ENCODE peak calls at places on chromosomes 6 and 20, in eight cellular contexts. One of them, this sample, is unnamed.

GRCh38 chr6:37653229-37653628 is 44.5 kb downstream of the MDGA1 start:
- DNase-seq in AG04450: no peak
- DNase-seq in CD8-positive, alpha-beta T cell: no peak
- DNase-seq in brain microvascular endothelial cell: no peak
- DNase-seq in esophagus squamous epithelium: no peak
- DNase-seq in psoas muscle: no peak
- DNase-seq in GM23338: no peak
- DNase-seq in heart right ventricle: no peak
- DNase-seq in this sample: no peak

GRCh38 chr6:69732640-69733039 is 64.2 kb downstream of the LMBRD1 start:
- DNase-seq in brain microvascular endothelial cell: no peak
- DNase-seq in GM23338: no peak
- DNase-seq in esophagus squamous epithelium: no peak
- DNase-seq in CD8-positive, alpha-beta T cell: no peak
- DNase-seq in psoas muscle: no peak
- DNase-seq in heart right ventricle: no peak
- DNase-seq in AG04450: no peak
- DNase-seq in this sample: no peak

GRCh38 chr20:25437153-25437581 is 29.7 kb downstream of the GINS1 start:
- DNase-seq in GM23338: peak; percentile 87
- DNase-seq in AG04450: no peak
- DNase-seq in CD8-positive, alpha-beta T cell: no peak
- DNase-seq in esophagus squamous epithelium: no peak
- DNase-seq in brain microvascular endothelial cell: no peak
- DNase-seq in psoas muscle: no peak
- DNase-seq in heart right ventricle: no peak
- DNase-seq in this sample: no peak

GRCh38 chr6:158536891-158537798 is 22.7 kb upstream of the TMEM181 start:
- DNase-seq in brain microvascular endothelial cell: no peak
- DNase-seq in AG04450: no peak
- DNase-seq in esophagus squamous epithelium: no peak
- DNase-seq in GM23338: peak; percentile 80
- DNase-seq in heart right ventricle: no peak
- DNase-seq in CD8-positive, alpha-beta T cell: peak; percentile 48
- DNase-seq in psoas muscle: no peak
- DNase-seq in this sample: no peak

GRCh38 chr20:19211661-19212523 is 550 bp upstream of the SLC24A3 start:
- DNase-seq in heart right ventricle: peak; percentile 29
- DNase-seq in AG04450: no peak
- DNase-seq in psoas muscle: peak; percentile 70
- DNase-seq in CD8-positive, alpha-beta T cell: no peak
- DNase-seq in brain microvascular endothelial cell: no peak
- DNase-seq in esophagus squamous epithelium: no peak
- DNase-seq in GM23338: peak; percentile 73
- DNase-seq in this sample: no peak

GRCh38 chr20:56359212-56360132 is 698 bp downstream of the FAM210B start:
- DNase-seq in esophagus squamous epithelium: no peak
- DNase-seq in heart right ventricle: peak; percentile 61
- DNase-seq in brain microvascular endothelial cell: peak; percentile 69
- DNase-seq in psoas muscle: peak; percentile 78
- DNase-seq in CD8-positive, alpha-beta T cell: no peak
- DNase-seq in GM23338: peak; percentile 54
- DNase-seq in AG04450: peak; percentile 26
- DNase-seq in this sample: no peak

GRCh38 chr6:21189721-21190120 is 403.8 kb upstream of the SOX4 start:
- DNase-seq in AG04450: no peak
- DNase-seq in heart right ventricle: no peak
- DNase-seq in GM23338: no peak
- DNase-seq in brain microvascular endothelial cell: no peak
- DNase-seq in CD8-positive, alpha-beta T cell: no peak
- DNase-seq in esophagus squamous epithelium: no peak
- DNase-seq in psoas muscle: no peak
- DNase-seq in this sample: no peak

GRCh38 chr20:24983896-24984295 is 8.7 kb downstream of the APMAP start:
- DNase-seq in psoas muscle: no peak
- DNase-seq in GM23338: no peak
- DNase-seq in esophagus squamous epithelium: no peak
- DNase-seq in AG04450: no peak
- DNase-seq in brain microvascular endothelial cell: no peak
- DNase-seq in heart right ventricle: no peak
- DNase-seq in CD8-positive, alpha-beta T cell: no peak
- DNase-seq in this sample: no peak

GRCh38 chr6:63904844-63905243 is 269.2 kb downstream of the PHF3 start:
- DNase-seq in esophagus squamous epithelium: no peak
- DNase-seq in CD8-positive, alpha-beta T cell: no peak
- DNase-seq in brain microvascular endothelial cell: peak; percentile 24
- DNase-seq in heart right ventricle: no peak
- DNase-seq in AG04450: no peak
- DNase-seq in psoas muscle: no peak
- DNase-seq in GM23338: no peak
- DNase-seq in this sample: no peak

GRCh38 chr6:149636116-149636515 is 12.4 kb downstream of the KATNA1 start:
- DNase-seq in GM23338: peak; percentile 41
- DNase-seq in CD8-positive, alpha-beta T cell: no peak
- DNase-seq in AG04450: peak; percentile 10
- DNase-seq in psoas muscle: no peak
- DNase-seq in heart right ventricle: no peak
- DNase-seq in brain microvascular endothelial cell: peak; percentile 28
- DNase-seq in esophagus squamous epithelium: no peak
- DNase-seq in this sample: no peak

GRCh38 chr6:67757465-67758033 is 877.5 kb upstream of the ADGRB3 start:
- DNase-seq in brain microvascular endothelial cell: no peak
- DNase-seq in AG04450: no peak
- DNase-seq in GM23338: no peak
- DNase-seq in CD8-positive, alpha-beta T cell: no peak
- DNase-seq in psoas muscle: no peak
- DNase-seq in esophagus squamous epithelium: no peak
- DNase-seq in heart right ventricle: no peak
- DNase-seq in this sample: no peak

GRCh38 chr20:33744773-33745385 is 13.1 kb downstream of the ZNF341 start:
- DNase-seq in GM23338: no peak
- DNase-seq in brain microvascular endothelial cell: no peak
- DNase-seq in psoas muscle: no peak
- DNase-seq in AG04450: no peak
- DNase-seq in CD8-positive, alpha-beta T cell: no peak
- DNase-seq in heart right ventricle: no peak
- DNase-seq in esophagus squamous epithelium: no peak
- DNase-seq in this sample: no peak

GRCh38 chr6:35568967-35569606 is 56.4 kb upstream of the TULP1 start:
- DNase-seq in heart right ventricle: peak; percentile 40
- DNase-seq in brain microvascular endothelial cell: no peak
- DNase-seq in CD8-positive, alpha-beta T cell: peak; percentile 62
- DNase-seq in AG04450: no peak
- DNase-seq in psoas muscle: peak; percentile 91
- DNase-seq in esophagus squamous epithelium: no peak
- DNase-seq in GM23338: peak; percentile 72
- DNase-seq in this sample: no peak

GRCh38 chr20:59084041-59084841 is 41.7 kb upstream of the PRELID3B start:
- DNase-seq in AG04450: no peak
- DNase-seq in GM23338: no peak
- DNase-seq in psoas muscle: peak; percentile 54
- DNase-seq in CD8-positive, alpha-beta T cell: no peak
- DNase-seq in heart right ventricle: peak; percentile 56
- DNase-seq in esophagus squamous epithelium: no peak
- DNase-seq in brain microvascular endothelial cell: no peak
- DNase-seq in this sample: no peak

GRCh38 chr6:168390746-168391400 is 50.1 kb upstream of the SMOC2 start:
- DNase-seq in GM23338: no peak
- DNase-seq in esophagus squamous epithelium: no peak
- DNase-seq in CD8-positive, alpha-beta T cell: no peak
- DNase-seq in psoas muscle: no peak
- DNase-seq in AG04450: no peak
- DNase-seq in heart right ventricle: no peak
- DNase-seq in brain microvascular endothelial cell: no peak
- DNase-seq in this sample: no peak

GRCh38 chr20:45268531-45268930 is 14.2 kb upstream of the SLPI start:
- DNase-seq in psoas muscle: no peak
- DNase-seq in AG04450: no peak
- DNase-seq in brain microvascular endothelial cell: no peak
- DNase-seq in heart right ventricle: no peak
- DNase-seq in esophagus squamous epithelium: no peak
- DNase-seq in CD8-positive, alpha-beta T cell: no peak
- DNase-seq in GM23338: no peak
- DNase-seq in this sample: no peak

GRCh38 chr20:35260426-35260825 is 17.5 kb downstream of the MMP24OS start:
- DNase-seq in CD8-positive, alpha-beta T cell: no peak
- DNase-seq in heart right ventricle: no peak
- DNase-seq in brain microvascular endothelial cell: no peak
- DNase-seq in psoas muscle: no peak
- DNase-seq in AG04450: no peak
- DNase-seq in GM23338: no peak
- DNase-seq in esophagus squamous epithelium: no peak
- DNase-seq in this sample: no peak

GRCh38 chr20:35269055-35269781 is 8.7 kb downstream of the MMP24OS start:
- DNase-seq in GM23338: peak; percentile 93
- DNase-seq in esophagus squamous epithelium: no peak
- DNase-seq in heart right ventricle: peak; percentile 63
- DNase-seq in CD8-positive, alpha-beta T cell: peak; percentile 66
- DNase-seq in brain microvascular endothelial cell: peak; percentile 71
- DNase-seq in psoas muscle: peak; percentile 76
- DNase-seq in AG04450: no peak
- DNase-seq in this sample: no peak

GRCh38 chr20:35267092-35267491 is 10.8 kb downstream of the MMP24OS start:
- DNase-seq in GM23338: no peak
- DNase-seq in CD8-positive, alpha-beta T cell: no peak
- DNase-seq in esophagus squamous epithelium: no peak
- DNase-seq in brain microvascular endothelial cell: no peak
- DNase-seq in psoas muscle: no peak
- DNase-seq in heart right ventricle: no peak
- DNase-seq in AG04450: no peak
- DNase-seq in this sample: no peak

GRCh38 chr20:35263609-35264223 is 14.2 kb downstream of the MMP24OS start:
- DNase-seq in heart right ventricle: no peak
- DNase-seq in AG04450: no peak
- DNase-seq in GM23338: no peak
- DNase-seq in esophagus squamous epithelium: no peak
- DNase-seq in CD8-positive, alpha-beta T cell: no peak
- DNase-seq in psoas muscle: no peak
- DNase-seq in brain microvascular endothelial cell: no peak
- DNase-seq in this sample: no peak

GRCh38 chr20:35264755-35265154 is 13.2 kb downstream of the MMP24OS start:
- DNase-seq in esophagus squamous epithelium: no peak
- DNase-seq in brain microvascular endothelial cell: no peak
- DNase-seq in heart right ventricle: no peak
- DNase-seq in psoas muscle: no peak
- DNase-seq in AG04450: no peak
- DNase-seq in GM23338: peak; percentile 59
- DNase-seq in CD8-positive, alpha-beta T cell: no peak
- DNase-seq in this sample: no peak
- TF ChIP-seq CTCF in esophagus squamous epithelium: no peak
- TF ChIP-seq CTCF in brain microvascular endothelial cell: peak; percentile 57
- TF ChIP-seq CTCF in heart right ventricle: peak; percentile 19
- TF ChIP-seq CTCF in psoas muscle: no peak
- TF ChIP-seq CTCF in AG04450: peak; percentile 38
- TF ChIP-seq CTCF in GM23338: peak; percentile 83
- TF ChIP-seq CTCF in CD8-positive, alpha-beta T cell: no peak
- TF ChIP-seq CTCF in this sample: peak; percentile 70

GRCh38 chr6:18276610-18277009 is 12.3 kb upstream of the DEK start:
- DNase-seq in GM23338: no peak
- DNase-seq in heart right ventricle: no peak
- DNase-seq in psoas muscle: no peak
- DNase-seq in esophagus squamous epithelium: no peak
- DNase-seq in brain microvascular endothelial cell: no peak
- DNase-seq in CD8-positive, alpha-beta T cell: no peak
- DNase-seq in AG04450: no peak
- DNase-seq in this sample: no peak
- H3K4me3 ChIP-seq in GM23338: peak overlapping the region; percentile 64
- H3K4me3 ChIP-seq in heart right ventricle: peak overlapping the region; percentile 56
- H3K4me3 ChIP-seq in psoas muscle: peak overlapping the region; percentile 77
- H3K4me3 ChIP-seq in esophagus squamous epithelium: peak overlapping the region; percentile 65
- H3K4me3 ChIP-seq in brain microvascular endothelial cell: no peak overlapping the region
- H3K4me3 ChIP-seq in CD8-positive, alpha-beta T cell: no peak overlapping the region
- H3K4me3 ChIP-seq in AG04450: peak overlapping the region; percentile 60
- H3K4me3 ChIP-seq in this sample: no peak overlapping the region

GRCh38 chr20:54263266-54263665 is 55.4 kb downstream of the PFDN4 start:
- DNase-seq in AG04450: peak; percentile 46
- DNase-seq in esophagus squamous epithelium: no peak
- DNase-seq in CD8-positive, alpha-beta T cell: no peak
- DNase-seq in GM23338: no peak
- DNase-seq in psoas muscle: no peak
- DNase-seq in brain microvascular endothelial cell: no peak
- DNase-seq in heart right ventricle: no peak
- DNase-seq in this sample: no peak

GRCh38 chr20:54272901-54273488 is 65.1 kb downstream of the PFDN4 start:
- DNase-seq in GM23338: peak; percentile 10
- DNase-seq in CD8-positive, alpha-beta T cell: no peak
- DNase-seq in psoas muscle: no peak
- DNase-seq in heart right ventricle: no peak
- DNase-seq in brain microvascular endothelial cell: no peak
- DNase-seq in esophagus squamous epithelium: no peak
- DNase-seq in AG04450: no peak
- DNase-seq in this sample: no peak

GRCh38 chr20:54266844-54267243 is 59.0 kb downstream of the PFDN4 start:
- DNase-seq in heart right ventricle: no peak
- DNase-seq in GM23338: no peak
- DNase-seq in AG04450: no peak
- DNase-seq in psoas muscle: no peak
- DNase-seq in brain microvascular endothelial cell: no peak
- DNase-seq in CD8-positive, alpha-beta T cell: no peak
- DNase-seq in esophagus squamous epithelium: no peak
- DNase-seq in this sample: no peak

GRCh38 chr20:54268941-54269340 is 61.1 kb downstream of the PFDN4 start:
- DNase-seq in AG04450: no peak
- DNase-seq in psoas muscle: no peak
- DNase-seq in esophagus squamous epithelium: no peak
- DNase-seq in GM23338: peak; percentile 64
- DNase-seq in CD8-positive, alpha-beta T cell: no peak
- DNase-seq in heart right ventricle: no peak
- DNase-seq in brain microvascular endothelial cell: no peak
- DNase-seq in this sample: no peak

DNA sequence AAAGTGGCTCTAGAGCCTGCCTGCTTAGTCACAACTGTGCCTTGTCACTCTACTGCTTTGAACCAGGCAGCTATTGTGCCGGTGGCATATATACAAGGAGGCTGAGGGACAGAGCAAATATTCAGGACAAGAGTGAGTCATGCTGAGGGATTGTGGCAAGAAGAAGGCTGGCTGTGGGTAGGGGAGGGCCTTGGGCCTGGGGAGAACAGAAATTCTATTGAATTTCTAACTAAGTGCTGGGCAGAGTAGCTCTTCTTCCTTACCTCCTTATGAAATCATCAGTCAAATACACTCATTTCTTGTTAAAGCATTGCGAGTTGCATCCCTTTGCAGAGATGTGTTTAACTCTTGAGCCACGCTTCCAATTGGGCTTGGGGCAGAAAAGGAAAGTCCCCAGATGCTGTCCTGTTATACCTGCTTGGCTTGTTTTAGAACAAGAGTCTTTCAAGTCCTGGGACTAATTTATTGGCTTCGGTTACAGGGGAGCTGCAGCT is 59.7 kb downstream of the PFDN4 start:
- DNase-seq in brain microvascular endothelial cell: no peak
- DNase-seq in AG04450: no peak
- DNase-seq in CD8-positive, alpha-beta T cell: no peak
- DNase-seq in psoas muscle: no peak
- DNase-seq in GM23338: peak; percentile 17
- DNase-seq in esophagus squamous epithelium: no peak
- DNase-seq in heart right ventricle: no peak
- DNase-seq in this sample: peak; percentile 60
- H3K27me3 ChIP-seq in brain microvascular endothelial cell: no peaks in the 10 kb centered on the region
- H3K27me3 ChIP-seq in AG04450: no peaks in the 10 kb centered on the region
- H3K27me3 ChIP-seq in CD8-positive, alpha-beta T cell: no peaks in the 10 kb centered on the region
- H3K27me3 ChIP-seq in psoas muscle: no peaks in the 10 kb centered on the region
- H3K27me3 ChIP-seq in GM23338: no peaks in the 10 kb centered on the region
- H3K27me3 ChIP-seq in esophagus squamous epithelium: no peaks in the 10 kb centered on the region
- H3K27me3 ChIP-seq in heart right ventricle: no peaks in the 10 kb centered on the region
- H3K27me3 ChIP-seq in this sample: no peaks in the 10 kb centered on the region

GRCh38 chr6:22828179-22829062 is 259.1 kb downstream of the HDGFL1 start:
- DNase-seq in brain microvascular endothelial cell: peak; percentile 97
- DNase-seq in psoas muscle: no peak
- DNase-seq in GM23338: peak; percentile 74
- DNase-seq in esophagus squamous epithelium: no peak
- DNase-seq in heart right ventricle: no peak
- DNase-seq in AG04450: peak; percentile 80
- DNase-seq in CD8-positive, alpha-beta T cell: no peak
- DNase-seq in this sample: peak; percentile 99
- TF ChIP-seq CTCF in brain microvascular endothelial cell: peak; percentile 84
- TF ChIP-seq CTCF in psoas muscle: peak; percentile 53
- TF ChIP-seq CTCF in GM23338: peak; percentile 86
- TF ChIP-seq CTCF in esophagus squamous epithelium: peak; percentile 24
- TF ChIP-seq CTCF in heart right ventricle: peak; percentile 72
- TF ChIP-seq CTCF in AG04450: peak; percentile 62
- TF ChIP-seq CTCF in CD8-positive, alpha-beta T cell: no peak
- TF ChIP-seq CTCF in this sample: peak; percentile 94